ENCODE peak calls at places on chromosome 6, in seven cellular contexts. H, B, Y, A, G, I and Q are unnamed samples.

GRCh38 chr6:43491750-43492661 is 14.6 kb downstream of the TJAP1 start:
- DNase-seq in H (no peak), B (no peak), Y (no peak), I (peak; percentile 52), G (no peak), A (no peak), Q (no peak)

GRCh38 chr6:134415681-134416080 is 97.8 kb upstream of the SGK1 start:
- DNase-seq in Y (no peak), I (no peak), B (no peak), G (no peak), H (no peak), A (no peak), Q (no peak)

GRCh38 chr6:158080849-158081656 is 87.0 kb downstream of the SERAC1 start:
- DNase-seq in G (no peak), H (no peak), Y (no peak), A (no peak), B (no peak), I (peak; percentile 6), Q (no peak)

GRCh38 chr6:101776919-101777350 is 383.4 kb downstream of the GRIK2 start:
- DNase-seq in I (no peak), G (no peak), Y (no peak), B (no peak), H (no peak), A (no peak), Q (no peak)

GRCh38 chr6:49570474-49571079 is 20.1 kb downstream of the C6orf141 start:
- DNase-seq in Y (peak; percentile 37), I (no peak), H (no peak), B (no peak), G (no peak), A (no peak), Q (no peak)

GRCh38 chr6:116251568-116252384 is 2.1 kb downstream of the TSPYL4 start:
- DNase-seq in I (no peak), G (no peak), A (peak; percentile 29), Y (no peak), H (no peak), B (no peak), Q (no peak)

GRCh38 chr6:139271056-139271455 is 20.7 kb downstream of the TXLNB start:
- DNase-seq in H (no peak), A (no peak), I (no peak), Y (no peak), B (no peak), G (no peak), Q (no peak)

GRCh38 chr6:104653786-104654185 is 205.9 kb downstream of the HACE1 start:
- DNase-seq in H (no peak), G (no peak), Y (no peak), B (no peak), A (no peak), I (no peak), Q (no peak)

GRCh38 chr6:113645576-113645970 is 211.6 kb upstream of the MARCKS start:
- DNase-seq in G (no peak), A (no peak), H (no peak), Y (peak; percentile 62), B (no peak), I (no peak), Q (no peak)

GRCh38 chr6:165742047-165742446 is 79.0 kb upstream of the PDE10A start:
- DNase-seq in H (no peak), A (no peak), B (no peak), Y (no peak), G (no peak), I (no peak), Q (no peak)

GRCh38 chr6:139371421-139372253 is 2.8 kb downstream of the CITED2 start:
- DNase-seq in I (no peak), A (no peak), Y (no peak), H (no peak), B (no peak), G (no peak), Q (no peak)

GRCh38 chr6:77457720-77458349 is 5.5 kb downstream of the HTR1B start:
- DNase-seq in H (peak; percentile 84), G (no peak), A (no peak), Y (peak; percentile 45), B (peak; percentile 24), I (peak; percentile 68), Q (peak; percentile 67)

GRCh38 chr6:101090281-101090680 is 209.2 kb upstream of the ASCC3 start:
- DNase-seq in G (no peak), I (no peak), H (no peak), Y (no peak), A (no peak), B (no peak), Q (no peak)

GRCh38 chr6:133241901-133242760 is 974 bp downstream of the EYA4 start:
- DNase-seq in Y (no peak), G (no peak), A (no peak), B (no peak), I (peak; percentile 25), H (no peak), Q (no peak)

GRCh38 chr6:80183019-80183418 is 76.5 kb downstream of the BCKDHB start:
- DNase-seq in B (no peak), I (no peak), A (no peak), H (no peak), G (no peak), Y (no peak), Q (no peak)

GRCh38 chr6:102895683-102896082 is 1502.2 kb downstream of the GRIK2 start:
- DNase-seq in B (no peak), G (no peak), Y (no peak), A (no peak), I (no peak), H (no peak), Q (no peak)

GRCh38 chr6:133977983-133978895 is 25.2 kb downstream of the TBPL1 start:
- DNase-seq in Y (no peak), B (no peak), A (no peak), I (peak; percentile 33), H (no peak), G (no peak), Q (no peak)

GRCh38 chr6:48744948-48745347 is 634.0 kb upstream of the PTCHD4 start:
- DNase-seq in B (no peak), H (no peak), G (no peak), Y (no peak), I (no peak), A (no peak), Q (no peak)

GRCh38 chr6:85078071-85078470 is 313.7 kb upstream of the TBX18 start:
- DNase-seq in Y (peak; percentile 5), G (no peak), I (no peak), B (no peak), H (peak; percentile 26), A (no peak), Q (no peak)

GRCh38 chr6:14861491-14861943 is 384.4 kb upstream of the JARID2 start:
- DNase-seq in I (no peak), Y (no peak), A (no peak), G (no peak), H (no peak), B (peak; percentile 28), Q (no peak)

GRCh38 chr6:151679081-151679480 is 128.4 kb upstream of the ESR1 start:
- DNase-seq in I (no peak), G (no peak), H (no peak), Y (no peak), A (no peak), B (no peak), Q (no peak)

GRCh38 chr6:127198549-127198948 is 68.1 kb upstream of the RNF146 start:
- DNase-seq in H (no peak), A (no peak), Y (no peak), I (no peak), G (no peak), B (no peak), Q (no peak)

GRCh38 chr6:3844097-3844463 is 5.1 kb upstream of the FAM50B start:
- DNase-seq in G (no peak), B (no peak), Y (no peak), A (no peak), I (no peak), H (no peak), Q (no peak)

GRCh38 chr6:82364087-82365010 is 732 bp downstream of the TPBG start:
- DNase-seq in H (peak; percentile 54), G (no peak), Y (no peak), B (no peak), I (peak; percentile 71), A (no peak), Q (peak; percentile 78)

GRCh38 chr6:38339914-38340313 is 299.8 kb downstream of the BTBD9 start:
- DNase-seq in G (no peak), A (no peak), B (no peak), Y (no peak), I (no peak), H (no peak), Q (no peak)

GRCh38 chr6:38336922-38337321 is 302.8 kb downstream of the BTBD9 start:
- DNase-seq in I (no peak), H (no peak), B (no peak), A (no peak), Y (no peak), G (no peak), Q (no peak)

GRCh38 chr6:38341501-38341900 is 298.2 kb downstream of the BTBD9 start:
- DNase-seq in A (no peak), I (no peak), Y (no peak), B (no peak), H (no peak), G (no peak), Q (no peak)

DNA sequence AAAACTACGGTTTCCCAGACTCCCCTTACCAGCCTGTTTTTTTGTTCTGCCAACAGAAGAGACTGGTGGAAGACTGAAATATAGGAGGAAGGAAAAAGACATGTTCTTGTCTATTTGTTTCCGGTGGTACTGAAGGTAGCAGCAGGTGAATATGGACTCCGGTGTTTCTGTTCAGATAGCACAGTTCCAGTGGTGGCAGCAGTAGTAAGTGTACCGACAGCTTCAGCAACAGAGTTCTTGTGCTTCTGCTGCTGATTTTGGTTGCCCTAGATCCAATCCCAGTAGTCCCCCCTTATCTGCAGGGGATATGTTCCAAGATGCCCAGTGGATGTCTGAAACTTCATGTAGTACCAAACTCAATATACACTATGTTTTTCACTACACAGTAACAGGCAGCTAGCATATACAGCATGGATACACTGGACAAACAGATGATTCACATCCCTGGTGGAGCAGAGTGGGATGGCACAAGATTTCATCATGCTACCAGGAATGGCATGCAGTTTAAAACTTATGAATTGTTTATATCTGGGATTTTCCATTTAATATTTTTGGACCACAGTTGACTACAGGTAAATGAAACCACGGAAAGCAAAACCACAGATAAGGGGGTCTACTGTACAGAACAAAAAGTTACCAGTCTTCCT is 301.8 kb downstream of the BTBD9 start:
- DNase-seq in G (no peak), I (no peak), A (no peak), H (peak; percentile 55), Y (peak; percentile 33), B (no peak), Q (no peak)
- TF ChIP-seq JUND in G (no peak), I (no peak), A (no peak), H (no peak), Y (no peak), B (no peak), Q (no peak)

GRCh38 chr6:162974685-162975084 is 246.9 kb downstream of the PACRG start:
- DNase-seq in G (no peak), A (no peak), Y (no peak), B (no peak), I (no peak), H (no peak), Q (no peak)
- TF ChIP-seq JUND in G (no peak), A (no peak), Y (no peak), B (no peak), I (no peak), H (no peak), Q (no peak)

GRCh38 chr6:131029661-131030297 is 33.3 kb downstream of the EPB41L2 start:
- DNase-seq in Y (no peak), H (no peak), I (no peak), B (no peak), G (peak; percentile 34), A (no peak), Q (no peak)
- TF ChIP-seq JUND in Y (no peak), H (no peak), I (no peak), B (no peak), G (no peak), A (no peak), Q (no peak)

GRCh38 chr6:168623736-168624135 is 182.8 kb downstream of the SMOC2 start:
- DNase-seq in I (no peak), B (no peak), G (no peak), Y (no peak), A (no peak), H (no peak), Q (no peak)
- TF ChIP-seq JUND in I (no peak), B (no peak), G (no peak), Y (no peak), A (no peak), H (no peak), Q (no peak)